ENCODE peak calls at places on chromosomes 12 and 14, in eight cellular contexts. I, G, S, J, Z, E, X and V are unnamed samples.

GRCh38 chr12:77796775-77797174 is 33.9 kb upstream of the NAV3 start:
- DNase-seq in I (no peak), X (peak), J (no peak), S (no peak), Z (no peak), E (peak), G (peak), V (no peak)

GRCh38 chr12:53560386-53560785 is 53.1 kb upstream of the NPFF start:
- DNase-seq in G (peak), J (no peak), E (peak), S (no peak), I (no peak), X (peak), Z (no peak), V (no peak)

GRCh38 chr12:18651525-18651924 is 86.3 kb downstream of the PLCZ1 start:
- DNase-seq in X (no peak), G (no peak), J (no peak), I (no peak), Z (no peak), E (no peak), S (no peak), V (no peak)

GRCh38 chr14:105317546-105317945 is 3.0 kb downstream of the PACS2 start:
- DNase-seq in X (no peak), E (peak), Z (no peak), J (no peak), G (no peak), I (no peak), S (no peak), V (no peak)

GRCh38 chr12:66398931-66399625 is 96.8 kb downstream of the HELB start:
- DNase-seq in X (peak), E (peak), S (no peak), J (no peak), G (no peak), I (no peak), Z (no peak), V (no peak)

GRCh38 chr14:20434701-20435453 is 1.1 kb downstream of the KLHL33 start:
- DNase-seq in S (no peak), E (no peak), G (no peak), X (peak), J (peak), I (no peak), Z (no peak), V (no peak)

GRCh38 chr14:92670967-92671366 is 77.5 kb downstream of the LGMN start:
- DNase-seq in E (peak), X (no peak), I (no peak), S (no peak), G (no peak), Z (no peak), J (no peak), V (no peak)

GRCh38 chr12:23611320-23611719 is 338.1 kb downstream of the SOX5 start:
- DNase-seq in S (no peak), G (no peak), I (no peak), E (peak), Z (no peak), X (peak), J (no peak), V (no peak)

GRCh38 chr12:75447695-75448393 is 32.7 kb upstream of the GLIPR1 start:
- DNase-seq in Z (no peak), X (no peak), I (no peak), S (no peak), E (peak), J (no peak), G (no peak), V (no peak)

GRCh38 chr12:75720807-75721206 is 209.4 kb upstream of the KRR1 start:
- DNase-seq in Z (peak), X (no peak), I (peak), G (no peak), S (no peak), J (no peak), E (no peak), V (peak)

GRCh38 chr12:60263146-60263545 is 667.3 kb downstream of the SLC16A7 start:
- DNase-seq in Z (no peak), X (no peak), I (no peak), S (no peak), G (no peak), E (no peak), J (no peak), V (no peak)

GRCh38 chr12:100058482-100059029 is 73.8 kb upstream of the ANKS1B start:
- DNase-seq in E (peak), G (peak), X (peak), J (no peak), I (no peak), S (peak), Z (no peak), V (no peak)

GRCh38 chr12:96255077-96255476 is 60.9 kb downstream of the ELK3 start:
- DNase-seq in I (no peak), Z (no peak), X (peak), E (peak), S (no peak), G (no peak), J (no peak), V (no peak)

GRCh38 chr14:20317720-20318119 is 12.0 kb upstream of the TTC5 start:
- DNase-seq in E (no peak), G (no peak), Z (no peak), X (no peak), S (no peak), J (no peak), I (no peak), V (no peak)

DNA sequence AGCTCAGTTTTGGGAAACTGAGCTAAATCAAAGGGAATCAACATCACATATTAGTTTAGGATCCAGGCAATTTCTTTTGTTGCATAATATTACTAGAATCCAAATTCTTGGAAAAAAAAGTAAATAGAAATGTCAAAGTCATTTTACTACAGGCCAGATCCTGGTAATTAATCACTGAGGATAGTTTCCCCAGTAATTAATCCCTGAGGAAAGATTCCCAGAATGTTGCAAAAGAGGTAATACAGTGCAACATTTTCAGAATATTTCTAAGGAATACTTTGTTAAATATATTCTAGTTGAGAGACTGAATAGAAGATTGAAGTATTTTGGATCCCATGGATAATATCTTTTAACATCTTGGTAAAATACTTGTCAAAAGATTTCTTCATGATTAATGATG is 207.0 kb upstream of the GARIN2 start:
- DNase-seq in S (no peak), I (no peak), E (no peak), J (no peak), G (no peak), X (no peak), Z (no peak), V (no peak)
- TF ChIP-seq CTCF in S (no peak), I (no peak), E (no peak), J (no peak), G (no peak), X (no peak), Z (no peak), V (no peak)

GRCh38 chr14:65423986-65424385 is 11.5 kb downstream of the FUT8 start:
- DNase-seq in J (no peak), X (no peak), I (no peak), G (no peak), E (no peak), S (no peak), Z (no peak), V (peak)

GRCh38 chr14:65424531-65424930 is 12.0 kb downstream of the FUT8 start:
- DNase-seq in Z (no peak), X (no peak), S (no peak), J (no peak), I (no peak), G (no peak), E (no peak), V (no peak)

GRCh38 chr14:65419593-65420252 is 7.2 kb downstream of the FUT8 start:
- DNase-seq in S (no peak), E (no peak), J (no peak), X (no peak), G (no peak), Z (no peak), I (no peak), V (no peak)

GRCh38 chr14:65421201-65421981 is 8.9 kb downstream of the FUT8 start:
- DNase-seq in S (peak), J (no peak), I (no peak), G (no peak), X (no peak), E (peak), Z (peak), V (no peak)

GRCh38 chr14:65422093-65422834 is 9.7 kb downstream of the FUT8 start:
- DNase-seq in E (no peak), Z (no peak), S (no peak), J (no peak), G (no peak), X (peak), I (no peak), V (no peak)
- H3K4me3 ChIP-seq in E (no peak), Z (no peak), S (peak), J (no peak), G (no peak), X (no peak), I (no peak), V (no peak)

DNA sequence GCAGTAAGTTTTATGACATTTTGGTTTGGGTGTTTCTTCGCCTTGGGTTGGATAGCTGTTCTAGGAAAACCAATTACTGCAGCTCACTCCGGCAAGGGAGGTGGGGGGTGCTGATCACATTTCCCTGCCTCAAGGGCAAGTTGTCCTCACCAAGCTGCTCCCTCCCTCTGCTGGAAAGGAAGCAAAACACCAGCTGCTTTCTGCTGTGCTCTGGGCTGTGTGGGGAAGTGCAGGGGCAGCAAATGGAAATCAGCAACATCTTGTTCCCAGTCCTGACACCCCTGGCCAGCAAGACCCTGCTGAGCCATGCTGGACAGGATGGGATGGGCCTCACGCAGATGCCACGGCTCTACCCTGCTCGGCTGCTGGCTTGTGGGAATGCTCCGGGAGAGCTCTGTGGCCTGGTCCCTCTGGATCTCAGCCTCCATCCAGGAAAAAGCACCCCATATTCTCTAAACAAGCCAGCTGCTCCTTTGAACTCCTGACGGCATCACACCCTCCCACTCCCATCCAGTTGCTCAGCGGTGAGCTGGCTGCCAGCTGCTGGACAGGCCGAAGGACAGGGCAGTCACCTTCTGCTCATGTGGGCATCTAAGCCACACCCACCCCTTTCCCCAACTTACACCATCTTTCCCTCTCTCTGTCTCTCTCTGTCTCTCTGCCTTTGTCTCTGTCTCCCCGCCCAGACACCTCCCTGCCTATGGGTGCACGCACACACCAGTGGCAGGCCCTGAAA is 52.4 kb upstream of the EIF5 start:
- DNase-seq in X (peak), S (no peak), E (peak), Z (peak), J (no peak), I (peak), G (peak), V (no peak)
- TF ChIP-seq CTCF in X (peak), S (peak), E (peak), Z (peak), J (no peak), I (no peak), G (peak), V (no peak)

GRCh38 chr14:100692859-100693558 is 33.7 kb upstream of the DLK1 start:
- DNase-seq in E (peak), Z (no peak), I (no peak), S (peak), J (no peak), X (peak), G (peak), V (no peak)
- H3K4me3 ChIP-seq in E (no peak), Z (no peak), I (no peak), S (no peak), J (no peak), X (no peak), G (no peak), V (no peak)

DNA sequence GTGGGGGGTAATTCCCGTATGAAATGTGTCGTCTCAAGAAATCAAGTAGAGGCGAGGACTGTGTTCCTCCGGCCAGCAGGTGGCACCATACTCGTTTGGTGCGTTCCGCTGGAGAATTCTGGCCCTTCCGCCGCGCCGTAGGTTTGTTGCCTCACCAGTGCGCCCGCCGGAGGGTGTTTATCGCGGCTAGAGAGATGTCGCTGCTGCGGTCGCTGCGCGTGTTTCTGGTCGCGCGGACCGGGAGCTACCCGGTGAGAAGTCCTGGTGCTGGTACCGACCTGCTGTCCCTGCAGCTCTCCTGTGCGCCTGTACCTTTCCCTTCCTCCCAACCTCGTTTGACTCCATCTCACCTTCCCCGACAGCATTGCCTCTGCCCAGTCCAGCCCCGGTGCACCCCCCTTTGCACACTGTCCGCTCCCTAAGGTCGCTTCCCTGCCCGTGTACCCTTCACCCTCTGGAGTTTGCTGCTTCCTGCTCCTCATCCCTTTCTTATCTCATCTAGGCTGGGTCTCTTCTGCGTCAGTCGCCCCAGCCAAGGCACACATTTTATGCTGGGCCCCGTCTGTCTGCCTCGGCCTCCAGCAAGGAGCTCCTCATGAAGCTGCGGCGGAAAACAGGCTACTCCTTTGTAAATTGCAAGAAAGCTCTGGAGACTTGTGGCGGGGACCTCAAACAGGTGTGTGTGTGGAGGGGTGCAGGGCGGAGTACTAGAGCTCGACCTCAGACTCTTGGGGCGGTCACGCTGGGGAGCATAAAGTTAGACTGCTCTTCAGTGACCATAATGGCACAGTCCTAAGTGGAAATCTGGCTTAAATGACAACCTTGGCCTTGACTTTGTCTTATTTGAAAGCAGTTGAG is at the start of gene TSFM:
- DNase-seq in S (peak), I (peak), G (peak), J (peak), E (peak), Z (peak), X (peak), V (peak)
- TF ChIP-seq CTCF in S (peak), I (no peak), G (peak), J (peak), E (peak), Z (peak), X (peak), V (peak)

GRCh38 chr14:40003773-40004172 is 571.5 kb upstream of the FBXO33 start:
- DNase-seq in I (no peak), Z (no peak), X (no peak), E (no peak), J (no peak), S (no peak), G (no peak), V (no peak)

GRCh38 chr14:39998854-39999253 is 566.6 kb upstream of the FBXO33 start:
- DNase-seq in I (no peak), X (no peak), E (no peak), G (no peak), S (no peak), J (no peak), Z (no peak), V (no peak)

DNA sequence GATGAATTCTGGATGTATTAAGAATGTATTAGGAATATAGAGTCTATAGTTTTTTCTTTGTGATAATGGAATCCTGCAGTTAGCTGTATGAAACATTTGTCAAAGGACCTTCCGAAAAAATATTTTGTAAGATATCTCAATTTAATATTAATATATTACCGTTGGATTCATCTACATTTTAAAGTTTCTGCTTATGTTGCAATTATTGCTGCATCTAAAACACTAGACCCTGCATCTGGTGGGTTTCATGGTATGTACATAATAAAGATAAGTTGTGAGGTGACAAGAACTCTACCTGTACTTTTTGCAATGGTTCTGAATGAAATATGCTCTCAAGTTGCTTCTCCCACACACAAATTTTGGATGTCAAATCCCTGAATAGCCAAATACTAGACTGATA is 565.9 kb upstream of the FBXO33 start:
- DNase-seq in X (no peak), J (no peak), S (no peak), I (no peak), G (no peak), Z (no peak), E (no peak), V (no peak)
- H3K4me3 ChIP-seq in X (no peak), J (no peak), S (no peak), I (no peak), G (no peak), Z (no peak), E (no peak), V (no peak)